ENCODE peak calls at places on chromosomes 3 and 15, in seven cellular contexts. S is globus pallidus; L is BJ; R is HT1080; Q is GM23248; E is activated effector memory CD4-positive, alpha-beta T cell treated with anti-CD3 and anti-CD28 coated beads, Interleukin-2, amount 50 U/mL, for 16 hours; Z is NCI-H69. P is an unnamed sample.
A peak's percentile ranks its signal among the peaks of the same experiment; 100 is the strongest.

GRCh38 chr3:28840976-28841376 is 439.9 kb upstream of the RBMS3 start:
- DNase-seq in S (no peak), L (no peak), R (peak; percentile 63), Q (no peak), E (no peak), Z (no peak), P (peak; percentile 81)

GRCh38 chr3:64464955-64465354 is 222.8 kb downstream of the ADAMTS9 start:
- DNase-seq in S (no peak), L (no peak), R (no peak), Q (no peak), E (no peak), Z (no peak), P (no peak)

GRCh38 chr3:114380233-114380645 is 86.4 kb downstream of the TIGIT start:
- DNase-seq in S (peak; percentile 95), L (peak; percentile 86), R (peak; percentile 90), Q (peak; percentile 91), E (no peak), Z (no peak), P (peak; percentile 23)

GRCh38 chr3:172446198-172446597 is 2.1 kb downstream of the GHSR start:
- DNase-seq in S (no peak), L (no peak), R (no peak), Q (no peak), E (no peak), Z (no peak), P (peak; percentile 9)

GRCh38 chr3:15256861-15257341 is 50.9 kb downstream of the CAPN7 start:
- DNase-seq in S (no peak), L (no peak), R (no peak), Q (peak; percentile 29), E (no peak), Z (no peak), P (no peak)

GRCh38 chr3:194204036-194204792 is 68.3 kb downstream of the HES1 start:
- DNase-seq in S (no peak), L (no peak), R (no peak), Q (no peak), E (no peak), Z (peak; percentile 80), P (no peak)

GRCh38 chr3:16841906-16842709 is 42.6 kb upstream of the PLCL2 start:
- DNase-seq in S (peak; percentile 35), L (no peak), R (no peak), Q (no peak), E (peak; percentile 88), Z (peak; percentile 74), P (no peak)

GRCh38 chr3:197456271-197457091 is 99.3 kb downstream of the BDH1 start:
- DNase-seq in S (peak; percentile 78), L (peak; percentile 59), R (no peak), Q (peak; percentile 92), E (peak; percentile 79), Z (no peak), P (peak; percentile 92)

GRCh38 chr3:89042251-89042650 is 65.2 kb upstream of the EPHA3 start:
- DNase-seq in S (no peak), L (no peak), R (peak; percentile 60), Q (peak; percentile 20), E (no peak), Z (no peak), P (no peak)

GRCh38 chr15:40963201-40963600 is 9.9 kb downstream of the CHAC1 start:
- DNase-seq in S (no peak), L (no peak), R (no peak), Q (no peak), E (no peak), Z (no peak), P (no peak)

GRCh38 chr15:84969257-84969656 is 12.4 kb upstream of the PDE8A start:
- DNase-seq in S (peak; percentile 83), L (no peak), R (no peak), Q (no peak), E (no peak), Z (no peak), P (no peak)

GRCh38 chr3:128841926-128842920 is 37.2 kb upstream of the ACAD9 start:
- DNase-seq in S (no peak), L (no peak), R (no peak), Q (no peak), E (no peak), Z (no peak), P (no peak)

GRCh38 chr3:89440351-89440750 is 332.9 kb downstream of the EPHA3 start:
- DNase-seq in S (no peak), L (no peak), R (no peak), Q (no peak), E (no peak), Z (no peak), P (no peak)

GRCh38 chr3:157093096-157093495 is 66.9 kb downstream of the CCNL1 start:
- DNase-seq in S (no peak), L (no peak), R (no peak), Q (no peak), E (no peak), Z (no peak), P (no peak)

GRCh38 chr3:195093731-195094130 is 177.2 kb downstream of the XXYLT1 start:
- DNase-seq in S (no peak), L (no peak), R (no peak), Q (no peak), E (no peak), Z (no peak), P (no peak)

GRCh38 chr3:13689373-13690265 is 140.7 kb downstream of the FBLN2 start:
- DNase-seq in S (no peak), L (no peak), R (no peak), Q (no peak), E (no peak), Z (peak; percentile 21), P (no peak)

GRCh38 chr3:32376098-32376497 is 15.6 kb upstream of the CMTM7 start:
- DNase-seq in S (no peak), L (no peak), R (peak; percentile 57), Q (peak; percentile 22), E (no peak), Z (no peak), P (no peak)

GRCh38 chr15:93076217-93076616 is 12.8 kb downstream of the RGMA start:
- DNase-seq in S (no peak), L (no peak), R (no peak), Q (no peak), E (no peak), Z (no peak), P (no peak)

GRCh38 chr15:42832577-42832976 is 88.0 kb downstream of the TTBK2 start:
- DNase-seq in S (no peak), L (peak; percentile 33), R (peak; percentile 80), Q (peak; percentile 87), E (no peak), Z (no peak), P (peak; percentile 93)

GRCh38 chr15:89693696-89694095 is 3.1 kb downstream of the WDR93 start:
- DNase-seq in S (no peak), L (no peak), R (no peak), Q (no peak), E (no peak), Z (no peak), P (no peak)

GRCh38 chr15:39828374-39828931 is 45.8 kb upstream of the FSIP1 start:
- DNase-seq in S (no peak), L (no peak), R (peak; percentile 51), Q (peak; percentile 16), E (no peak), Z (peak; percentile 97), P (peak; percentile 61)

GRCh38 chr3:72307438-72308105 is 522.6 kb upstream of the PROK2 start:
- DNase-seq in S (no peak), L (no peak), R (no peak), Q (no peak), E (no peak), Z (no peak), P (peak; percentile 58)

GRCh38 chr15:59570364-59570763 is 41.2 kb upstream of the GCNT3 start:
- DNase-seq in S (no peak), L (no peak), R (no peak), Q (peak; percentile 39), E (no peak), Z (no peak), P (peak; percentile 91)

GRCh38 chr3:114519415-114519814 is 225.6 kb downstream of the TIGIT start:
- DNase-seq in S (no peak), L (no peak), R (no peak), Q (peak; percentile 81), E (no peak), Z (peak; percentile 4), P (peak; percentile 66)

GRCh38 chr15:34847598-34847997 is 52.2 kb upstream of the ACTC1 start:
- DNase-seq in S (no peak), L (no peak), R (no peak), Q (peak; percentile 26), E (no peak), Z (no peak), P (no peak)

GRCh38 chr15:70023064-70023768 is 74.5 kb downstream of the TLE3 start:
- DNase-seq in S (no peak), L (peak; percentile 52), R (peak; percentile 86), Q (peak; percentile 97), E (peak; percentile 73), Z (peak; percentile 53), P (peak; percentile 86)

GRCh38 chr3:194507571-194507970 is 20.8 kb upstream of the ATP13A3 start:
- DNase-seq in S (no peak), L (no peak), R (no peak), Q (no peak), E (no peak), Z (no peak), P (no peak)

GRCh38 chr3:100609305-100609704 is at the start of gene ADGRG7:
- DNase-seq in S (no peak), L (no peak), R (no peak), Q (no peak), E (no peak), Z (no peak), P (no peak)

GRCh38 chr3:195060531-195061385 is 210.2 kb downstream of the XXYLT1 start:
- DNase-seq in S (peak; percentile 7), L (no peak), R (no peak), Q (no peak), E (peak; percentile 59), Z (no peak), P (no peak)

GRCh38 chr15:25793354-25794050 is 69.6 kb downstream of the ATP10A start:
- DNase-seq in S (no peak), L (no peak), R (no peak), Q (no peak), E (peak; percentile 38), Z (no peak), P (no peak)

GRCh38 chr3:64408770-64409169 is 183.5 kb upstream of the PRICKLE2 start:
- DNase-seq in S (no peak), L (no peak), R (peak; percentile 67), Q (peak; percentile 45), E (no peak), Z (no peak), P (peak; percentile 30)

GRCh38 chr3:42300013-42300412 is 34.0 kb upstream of the CCK start:
- DNase-seq in S (no peak), L (no peak), R (peak; percentile 18), Q (peak; percentile 46), E (no peak), Z (no peak), P (peak; percentile 31)

GRCh38 chr15:96122077-96123027 is 208.1 kb upstream of the NR2F2 start:
- DNase-seq in S (no peak), L (no peak), R (peak; percentile 73), Q (peak; percentile 69), E (no peak), Z (no peak), P (peak; percentile 70)

GRCh38 chr3:129740120-129740519 is 133.6 kb upstream of the PLXND1 start:
- DNase-seq in S (no peak), L (no peak), R (no peak), Q (no peak), E (no peak), Z (no peak), P (no peak)

GRCh38 chr3:70882104-70882503 is 569.7 kb upstream of the MDFIC2 start:
- DNase-seq in S (no peak), L (no peak), R (peak; percentile 39), Q (no peak), E (no peak), Z (no peak), P (peak; percentile 54)

GRCh38 chr15:64006642-64007041 is 39.6 kb downstream of the DAPK2 start:
- DNase-seq in S (no peak), L (no peak), R (no peak), Q (no peak), E (no peak), Z (peak; percentile 63), P (peak; percentile 73)

GRCh38 chr15:84840741-84841429 is 23.7 kb downstream of the ALPK3 start:
- DNase-seq in S (no peak), L (peak; percentile 19), R (peak; percentile 44), Q (peak; percentile 88), E (no peak), Z (no peak), P (peak; percentile 82)

GRCh38 chr15:99410477-99410876 is 155.3 kb upstream of the MEF2A start:
- DNase-seq in S (no peak), L (no peak), R (no peak), Q (no peak), E (no peak), Z (no peak), P (no peak)

P was measured in kidney tubule cell.